ENCODE peak calls at places on chromosomes 7 and 10, in four cellular contexts. One of them, this sample, is unnamed.

GRCh38 chr10:15229268-15229667 is 60.8 kb upstream of the NMT2 start:
- DNase-seq in stimulated activated CD4-positive, alpha-beta T cell treated with anti-CD3 and anti-CD28 coated beads, Interleukin-12 subunit alpha, Interleukin-12 subunit beta, amount 100 ng/mL, for 4 hours: no peak
- DNase-seq in left cardiac atrium: no peak
- DNase-seq in T-helper 1 cell: no peak
- DNase-seq in this sample: no peak

GRCh38 chr7:2982831-2983230 is 60.8 kb downstream of the CARD11 start:
- DNase-seq in stimulated activated CD4-positive, alpha-beta T cell treated with anti-CD3 and anti-CD28 coated beads, Interleukin-12 subunit alpha, Interleukin-12 subunit beta, amount 100 ng/mL, for 4 hours: peak
- DNase-seq in left cardiac atrium: no peak
- DNase-seq in T-helper 1 cell: peak
- DNase-seq in this sample: peak

GRCh38 chr7:93944673-93945072 is 23.1 kb downstream of the GNG11 start:
- DNase-seq in left cardiac atrium: no peak
- DNase-seq in stimulated activated CD4-positive, alpha-beta T cell treated with anti-CD3 and anti-CD28 coated beads, Interleukin-12 subunit alpha, Interleukin-12 subunit beta, amount 100 ng/mL, for 4 hours: no peak
- DNase-seq in T-helper 1 cell: no peak
- DNase-seq in this sample: no peak

GRCh38 chr7:80263321-80263720 is 128.7 kb downstream of the GNAI1 start:
- DNase-seq in left cardiac atrium: no peak
- DNase-seq in stimulated activated CD4-positive, alpha-beta T cell treated with anti-CD3 and anti-CD28 coated beads, Interleukin-12 subunit alpha, Interleukin-12 subunit beta, amount 100 ng/mL, for 4 hours: no peak
- DNase-seq in T-helper 1 cell: no peak
- DNase-seq in this sample: no peak

GRCh38 chr10:125200396-125200795 is 40.0 kb upstream of the CTBP2 start:
- DNase-seq in stimulated activated CD4-positive, alpha-beta T cell treated with anti-CD3 and anti-CD28 coated beads, Interleukin-12 subunit alpha, Interleukin-12 subunit beta, amount 100 ng/mL, for 4 hours: no peak
- DNase-seq in left cardiac atrium: no peak
- DNase-seq in T-helper 1 cell: no peak
- DNase-seq in this sample: no peak

GRCh38 chr10:119211625-119212441 is 4.5 kb downstream of the GRK5 start:
- DNase-seq in left cardiac atrium: no peak
- DNase-seq in T-helper 1 cell: no peak
- DNase-seq in stimulated activated CD4-positive, alpha-beta T cell treated with anti-CD3 and anti-CD28 coated beads, Interleukin-12 subunit alpha, Interleukin-12 subunit beta, amount 100 ng/mL, for 4 hours: no peak
- DNase-seq in this sample: no peak

GRCh38 chr7:123538897-123539296 is 4.5 kb upstream of the IQUB start:
- DNase-seq in T-helper 1 cell: no peak
- DNase-seq in left cardiac atrium: no peak
- DNase-seq in stimulated activated CD4-positive, alpha-beta T cell treated with anti-CD3 and anti-CD28 coated beads, Interleukin-12 subunit alpha, Interleukin-12 subunit beta, amount 100 ng/mL, for 4 hours: no peak
- DNase-seq in this sample: no peak

GRCh38 chr7:124275411-124275810 is 242.5 kb upstream of the TMEM229A start:
- DNase-seq in stimulated activated CD4-positive, alpha-beta T cell treated with anti-CD3 and anti-CD28 coated beads, Interleukin-12 subunit alpha, Interleukin-12 subunit beta, amount 100 ng/mL, for 4 hours: no peak
- DNase-seq in T-helper 1 cell: no peak
- DNase-seq in left cardiac atrium: no peak
- DNase-seq in this sample: no peak

GRCh38 chr10:15836797-15837196 is 23.5 kb downstream of the MINDY3 start:
- DNase-seq in left cardiac atrium: no peak
- DNase-seq in T-helper 1 cell: no peak
- DNase-seq in stimulated activated CD4-positive, alpha-beta T cell treated with anti-CD3 and anti-CD28 coated beads, Interleukin-12 subunit alpha, Interleukin-12 subunit beta, amount 100 ng/mL, for 4 hours: no peak
- DNase-seq in this sample: no peak

GRCh38 chr10:118776960-118777359 is 22.2 kb upstream of the CACUL1 start:
- DNase-seq in stimulated activated CD4-positive, alpha-beta T cell treated with anti-CD3 and anti-CD28 coated beads, Interleukin-12 subunit alpha, Interleukin-12 subunit beta, amount 100 ng/mL, for 4 hours: no peak
- DNase-seq in left cardiac atrium: no peak
- DNase-seq in T-helper 1 cell: no peak
- DNase-seq in this sample: no peak

GRCh38 chr7:36118344-36118743 is 34.7 kb upstream of the EEPD1 start:
- DNase-seq in left cardiac atrium: no peak
- DNase-seq in T-helper 1 cell: no peak
- DNase-seq in stimulated activated CD4-positive, alpha-beta T cell treated with anti-CD3 and anti-CD28 coated beads, Interleukin-12 subunit alpha, Interleukin-12 subunit beta, amount 100 ng/mL, for 4 hours: no peak
- DNase-seq in this sample: no peak

GRCh38 chr7:108001759-108002725 is 919 bp downstream of the LAMB1 start:
- DNase-seq in left cardiac atrium: peak
- DNase-seq in stimulated activated CD4-positive, alpha-beta T cell treated with anti-CD3 and anti-CD28 coated beads, Interleukin-12 subunit alpha, Interleukin-12 subunit beta, amount 100 ng/mL, for 4 hours: no peak
- DNase-seq in T-helper 1 cell: no peak
- DNase-seq in this sample: no peak

GRCh38 chr7:151372612-151373265 is 31.1 kb downstream of the NUB1 start:
- DNase-seq in T-helper 1 cell: no peak
- DNase-seq in left cardiac atrium: no peak
- DNase-seq in stimulated activated CD4-positive, alpha-beta T cell treated with anti-CD3 and anti-CD28 coated beads, Interleukin-12 subunit alpha, Interleukin-12 subunit beta, amount 100 ng/mL, for 4 hours: no peak
- DNase-seq in this sample: peak

GRCh38 chr10:70613941-70614340 is 11.4 kb upstream of the PRF1 start:
- DNase-seq in left cardiac atrium: no peak
- DNase-seq in stimulated activated CD4-positive, alpha-beta T cell treated with anti-CD3 and anti-CD28 coated beads, Interleukin-12 subunit alpha, Interleukin-12 subunit beta, amount 100 ng/mL, for 4 hours: no peak
- DNase-seq in T-helper 1 cell: no peak
- DNase-seq in this sample: no peak

GRCh38 chr7:96596120-96596826 is 113.4 kb downstream of the SEM1 start:
- DNase-seq in T-helper 1 cell: no peak
- DNase-seq in left cardiac atrium: no peak
- DNase-seq in stimulated activated CD4-positive, alpha-beta T cell treated with anti-CD3 and anti-CD28 coated beads, Interleukin-12 subunit alpha, Interleukin-12 subunit beta, amount 100 ng/mL, for 4 hours: no peak
- DNase-seq in this sample: no peak

GRCh38 chr7:150359007-150359917 is 9.4 kb upstream of the REPIN1 start:
- DNase-seq in stimulated activated CD4-positive, alpha-beta T cell treated with anti-CD3 and anti-CD28 coated beads, Interleukin-12 subunit alpha, Interleukin-12 subunit beta, amount 100 ng/mL, for 4 hours: no peak
- DNase-seq in T-helper 1 cell: no peak
- DNase-seq in left cardiac atrium: no peak
- DNase-seq in this sample: no peak

GRCh38 chr7:26008428-26008827 is 143.6 kb upstream of the NFE2L3 start:
- DNase-seq in T-helper 1 cell: no peak
- DNase-seq in stimulated activated CD4-positive, alpha-beta T cell treated with anti-CD3 and anti-CD28 coated beads, Interleukin-12 subunit alpha, Interleukin-12 subunit beta, amount 100 ng/mL, for 4 hours: no peak
- DNase-seq in left cardiac atrium: no peak
- DNase-seq in this sample: no peak

GRCh38 chr7:38751416-38751815 is 120.2 kb upstream of the AMPH start:
- DNase-seq in stimulated activated CD4-positive, alpha-beta T cell treated with anti-CD3 and anti-CD28 coated beads, Interleukin-12 subunit alpha, Interleukin-12 subunit beta, amount 100 ng/mL, for 4 hours: no peak
- DNase-seq in T-helper 1 cell: no peak
- DNase-seq in left cardiac atrium: no peak
- DNase-seq in this sample: no peak